ENCODE peak calls at places on chromosomes 3 and 15, in eight cellular contexts. A, V, X, P, W, H, D and U are unnamed samples. For H3K4me1, the result is how much of the 10 kb centered on the place peaks cover.

GRCh38 chr3:73419993-73420392 is 204.7 kb downstream of the PDZRN3 start:
- DNase-seq in A (no peak), V (no peak), X (no peak), P (no peak), W (no peak), H (no peak), D (no peak), U (no peak)

GRCh38 chr3:115438799-115439198 is 184.5 kb upstream of the GAP43 start:
- DNase-seq in A (no peak), V (no peak), X (no peak), P (no peak), W (no peak), H (no peak), D (no peak), U (no peak)

GRCh38 chr15:74257623-74258022 is 21.5 kb downstream of the CCDC33 start:
- DNase-seq in A (no peak), V (no peak), X (no peak), P (no peak), W (no peak), H (no peak), D (no peak), U (no peak)

GRCh38 chr3:312170-312569 is 115.6 kb downstream of the CHL1 start:
- DNase-seq in A (no peak), V (no peak), X (no peak), P (no peak), W (no peak), H (no peak), D (no peak), U (no peak)

GRCh38 chr3:178443634-178444033 is 92.6 kb upstream of the KCNMB2 start:
- DNase-seq in A (no peak), V (no peak), X (no peak), P (no peak), W (no peak), H (no peak), D (peak), U (no peak)

GRCh38 chr3:61985020-61985419 is 388.3 kb downstream of the FEZF2 start:
- DNase-seq in A (no peak), V (no peak), X (no peak), P (no peak), W (no peak), H (no peak), D (peak), U (no peak)

GRCh38 chr15:35023794-35024193 is 35.7 kb upstream of the ZNF770 start:
- DNase-seq in A (no peak), V (no peak), X (no peak), P (no peak), W (no peak), H (no peak), D (no peak), U (no peak)

GRCh38 chr3:186815490-186815889 is 9.2 kb upstream of the RFC4 start:
- DNase-seq in A (no peak), V (no peak), X (no peak), P (no peak), W (no peak), H (no peak), D (peak), U (no peak)

GRCh38 chr3:43016513-43016865 is 37.4 kb downstream of the GASK1A start:
- DNase-seq in A (no peak), V (no peak), X (no peak), P (no peak), W (no peak), H (no peak), D (no peak), U (no peak)

GRCh38 chr15:96053039-96054021 is 277.2 kb upstream of the NR2F2 start:
- DNase-seq in A (peak), V (peak), X (peak), P (peak), W (no peak), H (peak), D (peak), U (peak)
- H3K4me3 ChIP-seq in A (peak), V (peak), X (peak), P (peak), W (no peak), H (peak), D (peak), U (peak)

GRCh38 chr3:36542186-36542585 is 161.9 kb downstream of the STAC start:
- DNase-seq in A (no peak), V (no peak), X (no peak), P (no peak), W (no peak), H (no peak), D (no peak), U (no peak)

GRCh38 chr3:36538405-36538804 is 158.1 kb downstream of the STAC start:
- DNase-seq in A (no peak), V (no peak), X (no peak), P (no peak), W (no peak), H (no peak), D (no peak), U (no peak)

GRCh38 chr3:36546196-36546595 is 165.9 kb downstream of the STAC start:
- DNase-seq in A (no peak), V (no peak), X (no peak), P (no peak), W (no peak), H (no peak), D (no peak), U (no peak)

GRCh38 chr3:36543276-36543997 is 163.1 kb downstream of the STAC start:
- DNase-seq in A (no peak), V (no peak), X (no peak), P (no peak), W (no peak), H (no peak), D (no peak), U (no peak)

GRCh38 chr3:36540898-36541518 is 160.7 kb downstream of the STAC start:
- DNase-seq in A (no peak), V (no peak), X (peak), P (no peak), W (no peak), H (peak), D (peak), U (no peak)
- TF ChIP-seq CTCF in A (peak), V (no peak), X (peak), P (peak), W (peak), H (peak), D (peak), U (peak)

GRCh38 chr3:112471926-112472325 is 27.3 kb downstream of the BTLA start:
- DNase-seq in A (no peak), V (no peak), X (no peak), P (no peak), W (no peak), H (no peak), D (no peak), U (no peak)
- H3K4me1 ChIP-seq in A (under half), V (half or more), X (under half), P (under half), W (under half), H (under half), D (under half), U (under half)

GRCh38 chr3:124118397-124118796 is 126.5 kb upstream of the ROPN1 start:
- DNase-seq in A (no peak), V (no peak), X (no peak), P (no peak), W (no peak), H (no peak), D (no peak), U (no peak)
- H3K4me3 ChIP-seq in A (no peak), V (no peak), X (no peak), P (no peak), W (no peak), H (no peak), D (no peak), U (no peak)

DNA sequence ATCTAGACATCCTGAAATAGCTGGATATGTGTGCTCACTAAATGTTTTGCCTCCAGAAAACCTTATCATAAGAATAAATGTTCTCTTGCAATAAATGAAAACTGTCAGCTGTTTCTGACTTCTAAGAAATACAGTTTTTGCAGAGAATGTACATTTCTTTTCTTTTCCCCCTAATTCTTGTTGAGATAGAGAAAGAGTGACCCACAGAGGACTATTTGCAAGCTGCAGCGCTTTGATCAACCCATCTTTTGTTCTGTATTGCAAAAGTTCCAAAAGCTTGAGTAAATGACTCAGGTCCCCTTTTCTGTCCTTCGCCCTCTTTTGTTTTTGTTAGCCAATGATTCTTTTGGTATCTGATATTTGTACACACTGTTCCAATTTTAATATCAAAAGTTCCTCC is 141.9 kb downstream of the BBX start:
- DNase-seq in A (no peak), V (no peak), X (no peak), P (no peak), W (no peak), H (peak), D (no peak), U (no peak)
- TF ChIP-seq CTCF in A (no peak), V (no peak), X (no peak), P (no peak), W (no peak), H (peak), D (peak), U (no peak)